ENCODE peak calls at places on chromosome 10, in seven cellular contexts. P is heart left ventricle, H is endothelial cell of umbilical vein, R is transverse colon, K is colonic mucosa, D is OCI-LY7, U is adrenal gland. B is an unnamed sample.

GRCh38 chr10:47332371-47332770 is 10.1 kb downstream of the GDF2 start:
- DNase-seq in U (no peak), H (no peak), P (no peak), K (no peak), D (no peak), R (no peak), B (no peak)

GRCh38 chr10:101986277-101986971 is 69.5 kb downstream of the ARMH3 start:
- DNase-seq in R (peak), U (peak), H (peak), P (peak), D (no peak), K (no peak), B (no peak)

GRCh38 chr10:50219646-50220045 is 31.7 kb downstream of the ASAH2 start:
- DNase-seq in R (no peak), P (no peak), H (no peak), U (no peak), D (no peak), K (no peak), B (no peak)

GRCh38 chr10:99973190-99973589 is 36.6 kb downstream of the DNMBP start:
- DNase-seq in H (no peak), P (no peak), D (no peak), U (no peak), R (no peak), K (no peak), B (no peak)

GRCh38 chr10:32318476-32318896 is 28.5 kb downstream of the EPC1 start:
- DNase-seq in H (no peak), P (no peak), U (no peak), K (no peak), D (peak), R (no peak), B (no peak)

GRCh38 chr10:50416181-50416824 is 165.0 kb upstream of the ASAH2 start:
- DNase-seq in U (no peak), K (no peak), P (no peak), H (peak), R (no peak), D (peak), B (no peak)

GRCh38 chr10:112658900-112659328 is 211.9 kb downstream of the VTI1A start:
- DNase-seq in D (no peak), H (no peak), U (no peak), R (no peak), P (no peak), K (no peak), B (no peak)

GRCh38 chr10:67609996-67610793 is 85.8 kb downstream of the CTNNA3 start:
- DNase-seq in R (no peak), H (peak), K (no peak), D (no peak), P (no peak), U (no peak), B (no peak)

GRCh38 chr10:51092402-51092801 is 18.1 kb downstream of the PRKG1 start:
- DNase-seq in K (peak), R (peak), U (peak), H (no peak), D (no peak), P (peak), B (peak)

GRCh38 chr10:124106241-124106905 is 13.0 kb upstream of the CHST15 start:
- DNase-seq in U (peak), D (peak), P (peak), H (peak), K (no peak), R (peak), B (no peak)

GRCh38 chr10:91632671-91633550 is at the start of gene PPP1R3C:
- DNase-seq in K (peak), R (peak), U (peak), P (peak), D (no peak), H (peak), B (peak)

GRCh38 chr10:122159159-122159970 is 111.7 kb upstream of the BTBD16 start:
- DNase-seq in H (no peak), R (no peak), U (no peak), K (no peak), D (no peak), P (no peak), B (no peak)

GRCh38 chr10:128854965-128855364 is 612.1 kb upstream of the MGMT start:
- DNase-seq in P (peak), U (peak), K (peak), H (peak), R (peak), D (no peak), B (peak)

GRCh38 chr10:9056521-9056920 is 1002.0 kb downstream of the GATA3 start:
- DNase-seq in P (no peak), U (no peak), K (no peak), H (no peak), R (no peak), D (no peak), B (no peak)

GRCh38 chr10:74178042-74178791 is 27.2 kb downstream of the ADK start:
- DNase-seq in R (no peak), K (no peak), H (no peak), P (no peak), D (no peak), U (no peak), B (no peak)

DNA sequence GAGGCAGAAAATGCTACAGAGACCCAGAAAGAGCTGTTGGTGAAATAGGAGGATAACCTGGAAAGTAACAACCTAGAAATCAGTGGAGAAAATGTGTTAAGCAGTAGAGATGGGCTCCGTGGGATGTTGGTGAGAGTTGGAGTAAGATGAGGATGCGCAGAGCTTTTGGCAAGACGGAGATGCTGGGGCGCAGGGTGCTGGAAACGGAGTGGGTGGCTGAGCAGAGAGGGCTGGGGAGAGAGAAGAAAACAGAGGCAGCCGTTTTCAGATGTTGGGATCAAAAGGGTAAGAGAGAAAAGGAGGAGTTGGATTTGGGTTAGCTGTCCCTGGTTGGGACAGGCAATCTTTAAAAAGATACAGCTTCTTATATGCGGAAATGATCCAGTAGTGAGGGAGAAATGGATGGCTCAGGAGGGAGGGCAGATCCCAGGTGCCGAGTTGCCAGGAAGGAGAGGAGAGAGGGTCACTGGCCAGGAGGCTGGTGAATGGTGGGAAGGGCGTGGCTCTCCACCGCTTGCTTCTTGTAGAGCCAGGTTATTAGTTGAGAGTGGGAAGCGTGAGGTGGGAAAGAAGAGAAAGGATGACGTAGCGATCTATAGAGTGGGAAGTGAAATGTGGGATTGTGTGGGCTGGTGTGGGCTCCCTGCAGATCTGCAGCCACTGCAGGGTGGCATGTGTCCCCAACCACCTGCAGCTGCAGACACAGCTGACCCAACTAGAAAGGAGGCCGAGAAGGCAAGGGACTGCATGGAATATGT is 182.2 kb upstream of the SVIL start:
- DNase-seq in P (no peak), D (no peak), H (no peak), K (no peak), R (no peak), U (no peak), B (no peak)
- H3K27ac ChIP-seq in P (no peak), D (no peak), H (no peak), K (no peak), R (peak), U (no peak), B (no peak)

GRCh38 chr10:21925851-21926250 is 77.7 kb downstream of the DNAJC1 start:
- DNase-seq in R (no peak), K (no peak), P (no peak), D (no peak), U (no peak), H (no peak), B (no peak)

GRCh38 chr10:21926358-21926890 is 77.1 kb downstream of the DNAJC1 start:
- DNase-seq in D (no peak), H (no peak), P (no peak), U (no peak), K (no peak), R (no peak), B (no peak)

GRCh38 chr10:21927601-21928000 is 75.9 kb downstream of the DNAJC1 start:
- DNase-seq in P (no peak), K (no peak), D (no peak), R (no peak), U (no peak), H (peak), B (no peak)

GRCh38 chr10:21929070-21929469 is 74.5 kb downstream of the DNAJC1 start:
- DNase-seq in H (no peak), D (no peak), R (no peak), K (no peak), P (no peak), U (no peak), B (no peak)

GRCh38 chr10:21926949-21927348 is 76.6 kb downstream of the DNAJC1 start:
- DNase-seq in H (peak), R (no peak), K (no peak), U (no peak), D (no peak), P (no peak), B (no peak)
- H3K27ac ChIP-seq in H (no peak), R (no peak), K (no peak), U (no peak), D (no peak), P (no peak), B (no peak)

GRCh38 chr10:48589266-48589665 is 15.6 kb downstream of the ARHGAP22 start:
- DNase-seq in K (no peak), P (peak), U (no peak), R (no peak), D (no peak), H (peak), B (no peak)

GRCh38 chr10:48594371-48594770 is 10.5 kb downstream of the ARHGAP22 start:
- DNase-seq in R (no peak), P (no peak), U (no peak), K (no peak), H (no peak), D (no peak), B (no peak)

GRCh38 chr10:48587819-48588218 is 17.1 kb downstream of the ARHGAP22 start:
- DNase-seq in R (no peak), K (no peak), H (no peak), P (no peak), U (no peak), D (no peak), B (no peak)

GRCh38 chr10:48592346-48592745 is 12.5 kb downstream of the ARHGAP22 start:
- DNase-seq in H (no peak), R (no peak), K (no peak), P (no peak), U (no peak), D (no peak), B (no peak)

DNA sequence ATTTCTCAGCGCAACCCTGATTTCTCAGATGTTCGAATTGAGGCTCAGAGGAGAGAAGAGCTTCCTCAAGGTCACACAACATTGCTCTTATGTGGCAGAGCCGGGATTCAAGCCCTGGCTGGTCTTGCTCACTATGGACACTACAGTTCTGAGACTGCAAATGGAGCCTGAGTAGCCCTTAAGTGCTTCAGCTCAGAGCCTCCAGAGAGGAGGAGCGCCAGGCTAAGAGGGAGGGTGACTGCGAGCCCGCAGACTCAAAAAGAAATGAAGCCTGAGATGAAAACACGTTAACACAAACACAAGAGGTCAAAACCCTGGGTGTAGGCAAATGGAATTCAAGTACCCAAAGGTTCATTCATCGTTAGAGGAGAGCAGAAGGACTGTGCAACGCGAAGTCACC is 13.9 kb downstream of the ARHGAP22 start:
- DNase-seq in P (no peak), U (no peak), D (no peak), K (no peak), H (no peak), R (no peak), B (no peak)
- H3K27ac ChIP-seq in P (no peak), U (no peak), D (no peak), K (no peak), H (no peak), R (no peak), B (no peak)

GRCh38 chr10:13750299-13751190 is 163.8 kb downstream of the PRPF18 start:
- DNase-seq in D (no peak), U (no peak), R (no peak), H (no peak), P (no peak), K (no peak), B (no peak)
- H3K27ac ChIP-seq in D (no peak), U (no peak), R (no peak), H (no peak), P (no peak), K (no peak), B (no peak)

B was measured in substantia nigra.